ENCODE peak calls at places on chromosomes 16 and 17, in six cellular contexts. G is endodermal cell; M is tibial nerve; N is CD4-positive, alpha-beta T cell; X is AG10803; E is heart left ventricle. T is an unnamed sample.
A peak's percentile ranks its signal among the peaks of the same experiment; 100 is the strongest.

GRCh38 chr17:3982541-3983017 is 18.3 kb upstream of the ATP2A3 start:
- DNase-seq in E (no peak), N (no peak), G (no peak), M (no peak), X (no peak), T (no peak)

GRCh38 chr16:30659507-30660423 is 1.5 kb downstream of the FBRS start:
- DNase-seq in X (peak; percentile 28), E (no peak), N (peak; percentile 46), M (no peak), G (peak; percentile 51), T (no peak)

GRCh38 chr17:28953444-28954118 is 2.3 kb upstream of the PHF12 start:
- DNase-seq in X (peak; percentile 25), M (no peak), E (peak; percentile 53), G (peak; percentile 99), N (peak; percentile 46), T (peak; percentile 64)

GRCh38 chr16:69286941-69287713 is 24.0 kb upstream of the VPS4A start:
- DNase-seq in G (no peak), N (no peak), M (peak; percentile 54), E (peak; percentile 22), X (peak; percentile 75), T (no peak)

GRCh38 chr17:60161598-60162330 is 12.0 kb downstream of the CA4 start:
- DNase-seq in M (no peak), G (peak; percentile 83), E (no peak), X (no peak), N (no peak), T (no peak)

GRCh38 chr17:65020284-65020683 is 36.3 kb downstream of the GNA13 start:
- DNase-seq in N (no peak), E (no peak), X (peak; percentile 91), M (no peak), G (no peak), T (no peak)

GRCh38 chr17:52207786-52208185 is 49.3 kb upstream of the CA10 start:
- DNase-seq in X (no peak), N (no peak), G (no peak), E (no peak), M (no peak), T (no peak)

GRCh38 chr16:4606354-4606753 is 8.3 kb downstream of the UBALD1 start:
- DNase-seq in G (no peak), N (no peak), M (no peak), E (no peak), X (no peak), T (no peak)

GRCh38 chr17:9544221-9544620 is 31.4 kb downstream of the STX8 start:
- DNase-seq in M (no peak), E (no peak), X (no peak), G (peak; percentile 80), N (no peak), T (no peak)

GRCh38 chr17:34156741-34157589 is 98.1 kb upstream of the CCL2 start:
- DNase-seq in X (no peak), G (peak; percentile 97), E (no peak), M (no peak), N (no peak), T (no peak)

GRCh38 chr17:36152639-36153120 is 23.8 kb downstream of the TBC1D3B start:
- DNase-seq in E (no peak), M (no peak), X (peak; percentile 45), G (peak; percentile 44), N (no peak), T (no peak)
- TF ChIP-seq CTCF in E (no peak), M (no peak), X (peak; percentile 40), G (peak; percentile 37), N (no peak), T (peak; percentile 15)

GRCh38 chr16:49754495-49755290 is 101.2 kb downstream of the ZNF423 start:
- DNase-seq in M (no peak), N (no peak), G (peak; percentile 92), X (peak; percentile 10), E (peak; percentile 35), T (no peak)

GRCh38 chr16:49756971-49757743 is 98.8 kb downstream of the ZNF423 start:
- DNase-seq in E (no peak), M (no peak), G (no peak), X (no peak), N (no peak), T (no peak)

GRCh38 chr16:49755716-49756115 is 100.2 kb downstream of the ZNF423 start:
- DNase-seq in G (no peak), N (no peak), E (no peak), X (no peak), M (no peak), T (no peak)

GRCh38 chr16:49757744-49758069 is 98.2 kb downstream of the ZNF423 start:
- DNase-seq in X (no peak), N (no peak), E (no peak), M (no peak), G (peak; percentile 80), T (no peak)

GRCh38 chr16:49755291-49755611 is 100.7 kb downstream of the ZNF423 start:
- DNase-seq in E (no peak), N (no peak), G (no peak), M (no peak), X (peak; percentile 31), T (no peak)
- TF ChIP-seq CTCF in E (peak; percentile 30), N (peak; percentile 20), G (peak; percentile 72), M (peak; percentile 16), X (peak; percentile 59), T (peak; percentile 42)

DNA sequence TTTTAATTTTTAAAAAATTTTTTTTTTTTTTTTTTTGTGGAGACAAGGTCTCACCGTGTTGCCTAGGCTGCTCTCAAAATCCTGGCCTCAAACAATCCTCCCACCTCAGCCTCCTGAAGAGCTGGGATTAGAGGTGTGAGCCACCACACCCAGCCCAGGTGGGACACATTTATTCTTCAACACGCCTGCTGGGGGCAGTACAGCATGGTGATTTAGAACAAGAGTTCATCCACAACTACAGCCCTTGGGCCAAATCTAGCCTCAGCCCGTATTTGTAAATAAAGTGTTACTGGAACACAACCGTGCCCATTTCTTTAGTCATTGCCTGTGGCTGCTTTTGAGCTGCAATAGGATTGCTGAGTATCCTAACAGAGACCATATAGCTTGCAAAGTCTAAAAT is 92.8 kb downstream of the KATNIP start:
- DNase-seq in E (no peak), G (peak; percentile 70), X (peak; percentile 12), N (no peak), M (no peak), T (no peak)
- TF ChIP-seq CTCF in E (no peak), G (peak; percentile 61), X (peak; percentile 10), N (no peak), M (no peak), T (no peak)

DNA sequence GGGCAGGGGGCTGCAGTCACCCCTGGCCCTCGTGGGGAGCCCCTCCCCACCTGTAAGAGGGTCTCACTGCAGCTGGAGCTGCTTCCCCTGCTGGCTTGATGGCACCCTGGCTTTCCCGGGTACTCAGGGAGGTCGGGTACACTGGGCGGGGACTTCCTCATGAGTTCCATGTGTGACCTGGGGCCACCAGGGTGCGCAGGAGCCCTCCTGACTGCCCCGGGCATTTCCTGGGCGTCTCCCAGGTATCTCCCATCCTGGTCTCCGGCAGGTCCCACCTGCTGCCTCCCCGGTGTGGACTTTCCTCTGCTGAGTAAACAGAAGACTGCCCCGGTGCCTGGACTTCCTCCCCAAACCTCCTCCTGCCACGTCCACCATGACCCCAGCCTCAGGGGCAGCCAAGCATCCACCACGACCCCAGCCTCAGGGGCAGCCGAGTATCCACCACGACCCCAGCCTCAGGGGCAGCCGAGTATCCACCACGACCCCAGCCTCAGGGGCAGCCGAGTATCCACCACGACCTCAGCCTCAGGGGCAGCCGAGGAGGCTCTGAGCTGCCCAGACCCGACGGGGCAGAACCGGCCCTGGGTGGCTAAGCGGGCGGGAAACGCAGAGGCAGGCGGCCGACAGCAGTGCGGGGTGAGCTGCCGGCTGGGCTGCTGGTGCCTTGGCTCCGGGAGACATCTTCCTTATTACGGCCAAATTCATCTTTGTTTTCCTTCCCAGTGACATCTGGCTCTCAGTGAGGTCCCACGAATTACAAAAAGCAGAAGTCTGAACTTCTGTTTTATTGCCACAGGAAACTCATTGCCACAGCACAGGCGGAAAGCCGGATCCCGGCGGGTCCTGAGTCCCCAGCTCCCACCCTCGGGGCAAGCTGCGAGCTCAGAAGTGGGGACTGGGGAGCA is 40.7 kb downstream of the CBFA2T3 start:
- DNase-seq in M (no peak), E (peak; percentile 60), N (no peak), G (no peak), X (no peak), T (no peak)
- TF ChIP-seq CTCF in M (no peak), E (no peak), N (no peak), G (peak; percentile 24), X (no peak), T (no peak)

GRCh38 chr17:38917259-38917658 is 8.2 kb upstream of the LASP1NB start:
- DNase-seq in X (no peak), E (no peak), N (no peak), G (no peak), M (no peak), T (no peak)
- TF ChIP-seq CTCF in X (no peak), E (no peak), N (no peak), G (peak; percentile 40), M (no peak), T (no peak)

GRCh38 chr16:87219287-87219909 is 97.8 kb downstream of the C16orf95 start:
- DNase-seq in G (no peak), E (no peak), N (no peak), X (no peak), M (no peak), T (no peak)
- TF ChIP-seq CTCF in G (no peak), E (no peak), N (no peak), X (no peak), M (no peak), T (no peak)

DNA sequence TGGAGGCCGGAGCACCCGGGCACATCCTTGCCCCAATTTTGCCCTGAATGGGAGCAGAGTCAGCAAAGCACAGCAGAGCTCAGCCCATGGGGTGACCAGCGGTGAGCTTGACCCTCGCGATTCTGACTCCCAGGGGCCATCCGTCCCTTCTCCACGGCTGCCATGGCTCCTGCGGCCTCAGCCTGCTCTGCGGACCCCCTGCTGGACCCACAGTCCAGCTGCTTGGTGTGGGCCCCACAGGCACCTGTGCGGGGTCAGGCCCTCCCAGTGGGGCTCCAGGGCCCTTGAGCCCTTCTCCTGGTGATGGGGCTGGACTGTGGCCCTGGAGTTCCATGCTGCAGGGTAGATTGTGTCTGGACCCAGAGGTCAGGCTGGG is 144.2 kb downstream of the ENGASE start:
- DNase-seq in E (no peak), M (no peak), N (no peak), G (peak; percentile 53), X (no peak), T (no peak)
- TF ChIP-seq CTCF in E (no peak), M (no peak), N (no peak), G (no peak), X (no peak), T (no peak)

DNA sequence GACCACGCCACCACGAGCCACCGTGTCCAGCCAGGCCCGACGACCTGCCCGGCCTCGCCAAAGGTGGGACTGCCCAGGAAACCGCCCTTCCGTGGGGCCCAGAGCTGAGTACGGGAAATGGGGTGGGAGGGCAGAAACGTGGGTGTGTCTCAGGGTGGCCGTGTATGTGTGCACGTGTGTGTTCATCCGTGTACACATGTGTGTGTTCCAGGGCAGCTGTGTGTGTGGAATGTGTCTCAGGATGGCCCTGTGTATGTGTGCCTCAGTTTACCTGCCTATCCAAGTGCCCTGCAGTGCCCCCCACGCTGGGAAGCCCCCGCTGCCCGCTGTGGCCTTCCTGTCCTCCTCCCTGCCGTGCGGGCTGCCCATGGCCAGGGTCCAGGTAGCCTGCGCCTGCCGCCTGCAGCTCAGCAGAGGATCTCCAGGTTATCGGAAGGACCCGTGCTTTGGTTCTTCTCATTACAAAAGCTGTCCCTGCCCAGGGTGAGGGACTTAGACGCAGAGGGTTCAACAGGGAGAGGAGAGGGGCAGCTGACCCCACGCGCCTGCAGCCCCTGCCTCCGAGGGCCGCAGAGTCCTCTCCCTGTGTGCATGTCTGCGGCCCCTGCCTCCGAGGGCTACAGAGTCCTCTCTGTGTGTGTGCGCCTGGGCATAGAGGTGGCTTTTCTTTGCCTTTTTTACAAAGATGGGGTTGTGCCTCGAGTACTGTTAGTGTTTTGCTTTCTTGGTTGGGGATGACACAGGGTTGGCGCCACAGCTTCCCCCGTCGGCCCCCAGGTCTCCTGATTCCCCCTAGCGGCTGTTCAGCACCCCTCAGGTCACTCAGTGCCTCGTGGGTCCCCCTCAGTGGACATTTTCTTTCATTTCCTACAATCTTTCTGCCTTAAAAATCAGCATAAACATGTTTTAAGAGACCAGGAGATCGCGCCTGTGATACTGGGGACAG is 23.6 kb downstream of the ZNF469 start:
- DNase-seq in N (no peak), X (no peak), G (no peak), M (no peak), E (no peak), T (no peak)
- TF ChIP-seq CTCF in N (no peak), X (peak; percentile 24), G (peak; percentile 60), M (no peak), E (no peak), T (peak; percentile 26)